ENCODE peak calls at places on chromosomes 16 and 17, in five cellular contexts. G is Right ventricle myocardium superior, F is AG20443, J is HTR-8/SVneo, W is memory B cell. B is an unnamed sample.

GRCh38 chr16:21264226-21265036 is 13.7 kb downstream of the CRYM start:
- DNase-seq in G (peak; percentile 58), F (peak; percentile 49), J (no peak), W (no peak), B (peak; percentile 7)

GRCh38 chr17:46061435-46061834 is 62.4 kb downstream of the STH start:
- DNase-seq in G (no peak), F (peak; percentile 16), J (peak; percentile 46), W (no peak), B (no peak)

GRCh38 chr16:89545831-89546574 is 14.5 kb upstream of the RPL13 start:
- DNase-seq in G (no peak), F (no peak), J (no peak), W (no peak), B (no peak)

GRCh38 chr17:19331134-19331533 is 31.4 kb downstream of the B9D1 start:
- DNase-seq in G (no peak), F (peak; percentile 90), J (peak; percentile 62), W (no peak), B (peak; percentile 78)

GRCh38 chr16:81369888-81370504 is 55.2 kb downstream of the GAN start:
- DNase-seq in G (no peak), F (no peak), J (no peak), W (no peak), B (no peak)

GRCh38 chr17:50638851-50639767 is 4.4 kb downstream of the ABCC3 start:
- DNase-seq in G (peak; percentile 90), F (peak; percentile 89), J (peak; percentile 98), W (no peak), B (peak; percentile 92)

GRCh38 chr17:40909351-40909750 is 24.3 kb upstream of the KRT20 start:
- DNase-seq in G (peak; percentile 76), F (peak; percentile 90), J (peak; percentile 93), W (peak; percentile 50), B (peak; percentile 89)

GRCh38 chr17:61474235-61474927 is 22.2 kb downstream of the TBX4 start:
- DNase-seq in G (no peak), F (peak; percentile 69), J (no peak), W (no peak), B (no peak)

GRCh38 chr16:3934491-3935185 is 54.1 kb upstream of the CREBBP start:
- DNase-seq in G (no peak), F (no peak), J (no peak), W (no peak), B (no peak)

GRCh38 chr17:3575506-3575905 is 17.9 kb upstream of the TRPV3 start:
- DNase-seq in G (no peak), F (peak; percentile 80), J (no peak), W (no peak), B (peak; percentile 94)

GRCh38 chr17:4604111-4604644 is 19.8 kb downstream of the SMTNL2 start:
- DNase-seq in G (peak; percentile 93), F (peak; percentile 53), J (no peak), W (no peak), B (no peak)

GRCh38 chr17:78653382-78653781 is 76.2 kb upstream of the DNAH17 start:
- DNase-seq in G (no peak), F (peak; percentile 56), J (no peak), W (no peak), B (no peak)

GRCh38 chr17:57027852-57028251 is 49.9 kb downstream of the SCPEP1 start:
- DNase-seq in G (no peak), F (no peak), J (no peak), W (no peak), B (no peak)

GRCh38 chr17:51258756-51259573 is 884 bp downstream of the MBTD1 start:
- DNase-seq in G (no peak), F (peak; percentile 21), J (peak; percentile 15), W (no peak), B (no peak)

GRCh38 chr16:585351-585750 is 4.5 kb upstream of the RAB40C start:
- DNase-seq in G (no peak), F (no peak), J (no peak), W (no peak), B (no peak)

GRCh38 chr16:20675488-20676267 is 21.8 kb downstream of the ACSM1 start:
- DNase-seq in G (peak; percentile 42), F (no peak), J (no peak), W (no peak), B (no peak)

GRCh38 chr16:57315401-57315800 is 30.9 kb upstream of the PLLP start:
- DNase-seq in G (no peak), F (no peak), J (no peak), W (no peak), B (no peak)